ENCODE peak calls at places on chromosomes 11 and 22, in nine cellular contexts. Z is IMR-90, E is HCT116, S is Peyer's patch, Y is breast epithelium, G is ovary, O is esophagus squamous epithelium, P is A549, R is sigmoid colon. K is an unnamed sample.

GRCh38 chr11:36376315-36376887 is 80.3 kb downstream of the PRR5L start:
- DNase-seq in P (no peak), Y (no peak), Z (peak; percentile 18), E (no peak), R (peak; percentile 64), O (no peak), S (no peak), G (peak; percentile 33), K (no peak)

GRCh38 chr11:4060182-4060923 is 34.2 kb upstream of the RRM1 start:
- DNase-seq in Y (no peak), S (no peak), E (no peak), O (no peak), Z (no peak), G (no peak), R (no peak), P (no peak), K (no peak)

GRCh38 chr22:19663286-19663815 is 51.0 kb upstream of the SEPTIN5 start:
- DNase-seq in S (peak; percentile 19), O (no peak), E (no peak), P (no peak), R (no peak), G (peak; percentile 45), Y (no peak), Z (peak; percentile 76), K (no peak)

GRCh38 chr22:38431266-38432010 is 23.6 kb downstream of the KCNJ4 start:
- DNase-seq in R (no peak), Y (no peak), P (no peak), G (no peak), E (no peak), O (no peak), S (no peak), Z (no peak), K (no peak)

GRCh38 chr11:24794064-24794463 is 297.2 kb downstream of the LUZP2 start:
- DNase-seq in P (no peak), Z (no peak), E (no peak), Y (no peak), O (no peak), S (no peak), G (no peak), R (no peak), K (no peak)

GRCh38 chr11:65646921-65647701 is 9.2 kb downstream of the SIPA1 start:
- DNase-seq in S (no peak), G (peak; percentile 83), O (no peak), P (peak; percentile 67), R (no peak), Z (no peak), E (no peak), Y (peak; percentile 62), K (no peak)

GRCh38 chr11:27064086-27064485 is 23.5 kb downstream of the BBOX1 start:
- DNase-seq in O (no peak), P (no peak), S (no peak), Z (no peak), Y (no peak), E (no peak), R (no peak), G (no peak), K (no peak)

GRCh38 chr11:35367491-35367890 is 51.9 kb downstream of the SLC1A2 start:
- DNase-seq in Z (peak; percentile 92), R (no peak), P (no peak), E (no peak), G (no peak), Y (no peak), O (no peak), S (no peak), K (no peak)

GRCh38 chr22:35212020-35212419 is 45.3 kb upstream of the HMGXB4 start:
- DNase-seq in P (no peak), E (no peak), Z (peak; percentile 65), R (no peak), G (no peak), O (no peak), Y (no peak), S (no peak), K (no peak)

GRCh38 chr11:123064268-123064657 is 2.3 kb upstream of the HSPA8 start:
- DNase-seq in R (no peak), S (no peak), Y (no peak), E (no peak), O (no peak), Z (no peak), P (no peak), G (no peak), K (no peak)

GRCh38 chr11:19793356-19793755 is 80.7 kb downstream of the NAV2 start:
- DNase-seq in G (no peak), E (no peak), O (no peak), P (no peak), S (no peak), R (no peak), Y (no peak), Z (no peak), K (no peak)

GRCh38 chr11:126874831-126875230 is 125.7 kb downstream of the KIRREL3 start:
- DNase-seq in E (no peak), G (no peak), R (no peak), Z (no peak), Y (no peak), P (no peak), S (no peak), O (no peak), K (peak; percentile 6)

GRCh38 chr11:120303004-120303637 is 22.0 kb upstream of the TLCD5 start:
- DNase-seq in E (peak; percentile 82), Y (no peak), P (peak; percentile 56), Z (peak; percentile 80), O (no peak), S (peak; percentile 52), G (no peak), R (peak; percentile 79), K (peak; percentile 78)

GRCh38 chr22:39627865-39628562 is 57.5 kb downstream of the CACNA1I start:
- DNase-seq in P (no peak), E (no peak), O (no peak), G (no peak), Z (no peak), R (no peak), Y (no peak), S (no peak), K (no peak)

GRCh38 chr11:117226388-117227385 is 5.2 kb downstream of the PCSK7 start:
- DNase-seq in P (peak; percentile 67), E (peak; percentile 65), S (no peak), O (no peak), Z (peak; percentile 78), Y (no peak), R (peak; percentile 81), G (peak; percentile 51), K (no peak)

GRCh38 chr22:36583546-36583945 is 54.6 kb upstream of the EIF3D start:
- DNase-seq in Z (no peak), G (no peak), E (no peak), Y (no peak), P (no peak), O (no peak), S (no peak), R (no peak), K (no peak)

GRCh38 chr11:14954581-14954980 is 17.6 kb downstream of the CALCA start:
- DNase-seq in G (no peak), R (no peak), P (no peak), O (no peak), Z (no peak), S (no peak), Y (no peak), E (no peak), K (no peak)

DNA sequence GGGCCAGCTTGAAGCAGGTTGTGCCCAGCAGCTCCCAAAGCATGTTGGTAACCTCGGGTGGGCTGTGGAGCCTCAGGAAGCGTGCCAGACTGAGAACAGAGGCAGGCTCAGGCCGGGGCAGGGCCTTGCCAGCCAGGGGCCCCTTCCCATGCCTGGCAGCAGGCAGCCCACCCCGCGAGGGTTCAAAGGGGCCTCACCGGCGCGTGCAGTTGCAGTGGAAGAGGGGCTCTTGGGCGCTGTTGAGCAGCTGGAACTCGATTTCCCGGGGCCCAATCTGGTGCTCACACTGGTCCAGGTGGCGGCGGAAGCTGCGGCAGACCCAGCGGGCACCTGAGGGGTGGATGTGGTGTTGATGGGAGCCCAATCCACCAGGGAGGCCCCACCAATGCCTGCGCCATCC is 3.6 kb downstream of the PLA2G3 start:
- DNase-seq in R (no peak), S (no peak), O (no peak), Z (no peak), G (no peak), E (no peak), Y (no peak), P (no peak), K (no peak)
- TF ChIP-seq CTCF in R (no peak), S (no peak), O (no peak), Z (no peak), G (no peak), E (no peak), Y (no peak), P (no peak), K (no peak)

DNA sequence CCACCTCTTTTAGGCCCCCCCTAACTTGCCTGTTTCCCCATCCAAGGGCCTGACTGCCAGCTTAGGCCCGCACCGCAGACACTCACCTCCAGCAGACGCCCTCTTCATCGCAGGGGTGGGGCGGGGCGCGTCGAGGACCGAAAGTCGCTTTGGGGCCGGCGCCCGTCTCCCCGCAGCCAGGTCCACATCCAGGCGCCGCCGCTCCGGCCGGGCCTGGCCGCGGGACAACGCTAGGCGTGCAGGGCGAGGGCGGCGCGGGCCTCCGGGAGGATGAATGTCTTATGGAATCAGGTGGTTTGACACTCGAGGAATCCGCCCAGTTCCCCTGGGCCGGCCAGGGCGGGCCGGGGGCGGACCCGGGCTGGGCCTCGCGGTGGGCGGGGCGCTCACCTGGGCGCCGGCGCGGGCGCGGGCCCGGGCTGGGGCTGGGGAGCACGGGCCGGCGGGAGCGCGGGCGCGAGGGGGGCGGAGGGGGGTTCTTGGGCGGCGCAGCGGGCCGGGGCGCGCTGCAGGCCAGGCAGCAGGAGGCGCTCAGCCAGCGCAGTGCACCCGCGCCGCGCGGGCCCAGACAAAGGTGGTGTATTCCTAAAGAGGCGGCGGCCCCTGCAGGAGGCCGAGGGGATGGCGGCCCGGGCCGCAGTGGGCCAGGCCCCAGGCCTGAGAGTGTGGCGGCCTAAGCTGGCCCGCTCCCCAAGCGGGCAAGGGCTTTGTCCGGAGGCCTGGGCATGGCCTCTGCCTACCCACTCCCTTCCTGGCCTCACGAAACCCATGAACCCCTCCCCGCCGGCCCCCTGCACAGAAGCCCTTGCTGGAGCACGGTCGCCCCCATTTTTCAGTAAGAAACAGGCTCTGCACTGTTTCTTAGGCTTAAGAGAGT is 177.6 kb downstream of the IGLL1 start:
- DNase-seq in R (peak; percentile 67), Y (peak; percentile 73), P (peak; percentile 48), Z (peak; percentile 19), O (no peak), E (peak; percentile 66), G (peak; percentile 88), S (peak; percentile 70), K (no peak)
- H3K4me3 ChIP-seq in R (peak overlapping the region; percentile 43), Y (peak overlapping the region; percentile 66), P (peak overlapping the region; percentile 57), Z (no peak overlapping the region), O (peak overlapping the region; percentile 59), E (peak overlapping the region; percentile 65), G (peak overlapping the region; percentile 26), S (peak overlapping the region; percentile 39), K (no peak overlapping the region)

GRCh38 chr22:50318698-50319411 is 8.0 kb downstream of the DENND6B start:
- DNase-seq in Z (no peak), E (no peak), P (no peak), S (peak; percentile 61), R (no peak), Y (no peak), G (no peak), O (no peak), K (peak; percentile 86)
- TF ChIP-seq POLR2A in Z (no peak), E (no peak), P (no peak), S (no peak), R (no peak), Y (no peak), G (no peak), O (no peak), K (no peak)

DNA sequence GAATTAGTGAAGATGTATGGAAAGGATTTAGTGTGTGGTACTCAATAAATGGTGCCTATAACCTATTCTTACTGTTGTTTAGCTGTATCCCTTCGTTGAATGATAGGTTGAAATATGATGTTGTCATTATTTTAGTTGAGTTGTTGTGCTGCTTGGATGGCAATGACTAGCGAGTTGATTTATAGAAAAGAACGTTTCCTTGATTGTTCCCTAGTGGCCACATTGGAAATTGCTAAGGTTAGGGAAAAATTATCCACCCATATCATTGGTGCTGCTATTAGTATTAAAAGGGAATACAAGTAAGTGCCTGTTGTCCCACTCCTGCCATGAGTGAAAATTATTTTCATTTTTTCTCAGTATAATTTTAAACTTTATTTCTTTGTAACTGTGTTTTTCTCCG is 14.5 kb downstream of the EMSY start:
- DNase-seq in P (peak; percentile 41), S (no peak), G (no peak), Y (no peak), O (no peak), E (peak; percentile 18), R (no peak), Z (no peak), K (no peak)
- TF ChIP-seq CTCF in P (peak; percentile 33), S (no peak), G (no peak), Y (no peak), O (peak; percentile 53), E (no peak), R (no peak), Z (peak; percentile 21), K (no peak)